ENCODE peak calls at places on chromosomes 7 and 10, in seven cellular contexts. X, L, N, Q, E, P and F are unnamed samples.
A peak's percentile ranks its signal among the peaks of the same experiment; 100 is the strongest.

GRCh38 chr7:50418934-50419333 is 31.2 kb downstream of the FIGNL1 start:
- DNase-seq in X (no peak), P (no peak), Q (no peak), E (no peak), N (no peak), L (no peak), F (no peak)

GRCh38 chr10:23326541-23327307 is 17.9 kb downstream of the C10orf67 start:
- DNase-seq in L (no peak), Q (no peak), N (no peak), E (no peak), P (no peak), X (no peak), F (no peak)

GRCh38 chr7:87148332-87148955 is 3.8 kb upstream of the DMTF1 start:
- DNase-seq in Q (no peak), E (peak; percentile 41), N (peak; percentile 16), X (no peak), P (peak; percentile 53), L (no peak), F (peak; percentile 38)

GRCh38 chr10:77864151-77864851 is 62.3 kb downstream of the DLG5 start:
- DNase-seq in E (no peak), L (no peak), N (no peak), Q (no peak), X (no peak), P (peak; percentile 58), F (no peak)

GRCh38 chr7:124762611-124763143 is 2.9 kb downstream of the GPR37 start:
- DNase-seq in L (no peak), N (peak; percentile 26), P (no peak), X (no peak), E (no peak), Q (peak; percentile 69), F (no peak)

GRCh38 chr7:124152859-124153692 is 120.2 kb upstream of the TMEM229A start:
- DNase-seq in Q (no peak), L (no peak), P (peak; percentile 62), X (no peak), E (peak; percentile 46), N (peak; percentile 14), F (peak; percentile 16)

GRCh38 chr7:50710441-50711154 is 72.1 kb downstream of the GRB10 start:
- DNase-seq in E (no peak), P (no peak), X (no peak), N (no peak), Q (no peak), L (no peak), F (no peak)

GRCh38 chr7:133705596-133705995 is 421.5 kb upstream of the LRGUK start:
- DNase-seq in N (no peak), P (peak; percentile 96), X (no peak), Q (no peak), E (peak; percentile 86), L (no peak), F (peak; percentile 78)

GRCh38 chr7:1858435-1859265 is 188.6 kb downstream of the ELFN1 start:
- DNase-seq in E (no peak), X (no peak), P (no peak), N (no peak), L (no peak), Q (peak; percentile 55), F (no peak)

GRCh38 chr10:51653025-51653424 is 46.4 kb downstream of the CSTF2T start:
- DNase-seq in X (no peak), L (no peak), N (no peak), P (no peak), Q (no peak), E (no peak), F (no peak)

GRCh38 chr7:119900996-119901395 is 372.0 kb upstream of the KCND2 start:
- DNase-seq in N (no peak), X (no peak), L (no peak), E (no peak), Q (no peak), P (peak; percentile 4), F (no peak)

GRCh38 chr10:5666324-5667220 is at the start of gene ASB13:
- DNase-seq in Q (peak; percentile 89), P (peak; percentile 59), N (no peak), L (peak; percentile 30), X (no peak), E (peak; percentile 55), F (peak; percentile 53)

GRCh38 chr7:90771281-90771680 is 175.2 kb downstream of the CDK14 start:
- DNase-seq in P (peak; percentile 13), N (no peak), E (no peak), X (no peak), Q (no peak), L (no peak), F (no peak)

GRCh38 chr10:17445400-17445998 is 8.9 kb downstream of the ST8SIA6 start:
- DNase-seq in L (no peak), P (peak; percentile 66), Q (no peak), X (no peak), E (no peak), N (no peak), F (no peak)

GRCh38 chr10:101566333-101567164 is 21.5 kb downstream of the POLL start:
- DNase-seq in E (no peak), L (peak; percentile 20), Q (peak; percentile 46), X (no peak), P (no peak), N (peak; percentile 69), F (no peak)

GRCh38 chr10:124389613-124390361 is 28.9 kb downstream of the OAT start:
- DNase-seq in N (no peak), L (no peak), E (no peak), X (no peak), P (no peak), Q (no peak), F (no peak)